ENCODE peak calls at places on chromosomes 6 and 20, in seven cellular contexts. U, S, A, O, G, Y and C are unnamed samples.
A peak's percentile ranks its signal among the peaks of the same experiment; 100 is the strongest.

GRCh38 chr20:48772183-48772976 is 55.4 kb downstream of the PREX1 start:
- DNase-seq in U (no peak), S (no peak), A (no peak), O (no peak), G (no peak), Y (peak; percentile 25), C (no peak)

GRCh38 chr20:37452236-37452635 is 68.8 kb upstream of the NNAT start:
- DNase-seq in U (no peak), S (no peak), A (no peak), O (no peak), G (no peak), Y (no peak), C (no peak)

GRCh38 chr6:16296061-16296670 is 57.8 kb downstream of the GMPR start:
- DNase-seq in U (no peak), S (no peak), A (no peak), O (no peak), G (no peak), Y (no peak), C (no peak)

GRCh38 chr6:163170294-163170883 is 244.1 kb upstream of the QKI start:
- DNase-seq in U (peak; percentile 59), S (peak; percentile 63), A (no peak), O (peak; percentile 1), G (no peak), Y (peak; percentile 58), C (no peak)

GRCh38 chr20:6061544-6061943 is 7.7 kb upstream of the LRRN4 start:
- DNase-seq in U (no peak), S (no peak), A (no peak), O (no peak), G (no peak), Y (no peak), C (no peak)

GRCh38 chr6:111228094-111228493 is 140.8 kb downstream of the SLC16A10 start:
- DNase-seq in U (no peak), S (no peak), A (no peak), O (no peak), G (no peak), Y (peak; percentile 16), C (no peak)

GRCh38 chr6:156396791-156397418 is 380.3 kb upstream of the ARID1B start:
- DNase-seq in U (peak; percentile 56), S (peak; percentile 21), A (no peak), O (no peak), G (no peak), Y (no peak), C (peak; percentile 10)

GRCh38 chr20:24166127-24166389 is 177.5 kb upstream of the GGTLC1 start:
- DNase-seq in U (no peak), S (peak; percentile 59), A (no peak), O (no peak), G (no peak), Y (no peak), C (no peak)

GRCh38 chr20:19809487-19809886 is 51.4 kb downstream of the RIN2 start:
- DNase-seq in U (no peak), S (no peak), A (no peak), O (no peak), G (no peak), Y (no peak), C (no peak)

GRCh38 chr6:122798099-122798641 is 9.1 kb downstream of the SMPDL3A start:
- DNase-seq in U (no peak), S (no peak), A (peak; percentile 84), O (peak; percentile 71), G (no peak), Y (no peak), C (no peak)

GRCh38 chr6:163923658-163924411 is 509.3 kb downstream of the QKI start:
- DNase-seq in U (no peak), S (no peak), A (no peak), O (no peak), G (no peak), Y (peak; percentile 30), C (no peak)

GRCh38 chr6:142746524-142746923 is 198.5 kb downstream of the HIVEP2 start:
- DNase-seq in U (peak; percentile 63), S (peak; percentile 76), A (peak; percentile 27), O (peak; percentile 43), G (peak; percentile 35), Y (no peak), C (peak; percentile 58)

GRCh38 chr6:836276-836853 is 143.4 kb upstream of the EXOC2 start:
- DNase-seq in U (no peak), S (no peak), A (no peak), O (no peak), G (no peak), Y (no peak), C (no peak)

GRCh38 chr6:77313595-77313994 is 149.7 kb downstream of the HTR1B start:
- DNase-seq in U (no peak), S (no peak), A (no peak), O (no peak), G (no peak), Y (no peak), C (no peak)

GRCh38 chr6:71466362-71466761 is 177.8 kb downstream of the OGFRL1 start:
- DNase-seq in U (no peak), S (no peak), A (no peak), O (no peak), G (no peak), Y (no peak), C (no peak)

GRCh38 chr6:90820436-90820835 is 233.6 kb upstream of the MAP3K7 start:
- DNase-seq in U (no peak), S (no peak), A (no peak), O (no peak), G (no peak), Y (no peak), C (no peak)

GRCh38 chr6:90811596-90812226 is 224.8 kb upstream of the MAP3K7 start:
- DNase-seq in U (no peak), S (no peak), A (no peak), O (no peak), G (no peak), Y (no peak), C (no peak)

GRCh38 chr6:90819483-90819882 is 232.6 kb upstream of the MAP3K7 start:
- DNase-seq in U (no peak), S (no peak), A (no peak), O (no peak), G (no peak), Y (no peak), C (no peak)

GRCh38 chr6:90818163-90818562 is 231.3 kb upstream of the MAP3K7 start:
- DNase-seq in U (no peak), S (peak; percentile 61), A (no peak), O (peak; percentile 3), G (no peak), Y (peak; percentile 25), C (no peak)

GRCh38 chr6:90816764-90817163 is 229.9 kb upstream of the MAP3K7 start:
- DNase-seq in U (no peak), S (peak; percentile 71), A (no peak), O (no peak), G (no peak), Y (peak; percentile 35), C (no peak)
- H2BK5ac ChIP-seq in U (no peak overlapping the region), S (no peak overlapping the region), A (no peak overlapping the region), O (no peak overlapping the region), G (no peak overlapping the region), Y (no peak overlapping the region), C (no peak overlapping the region)

DNA sequence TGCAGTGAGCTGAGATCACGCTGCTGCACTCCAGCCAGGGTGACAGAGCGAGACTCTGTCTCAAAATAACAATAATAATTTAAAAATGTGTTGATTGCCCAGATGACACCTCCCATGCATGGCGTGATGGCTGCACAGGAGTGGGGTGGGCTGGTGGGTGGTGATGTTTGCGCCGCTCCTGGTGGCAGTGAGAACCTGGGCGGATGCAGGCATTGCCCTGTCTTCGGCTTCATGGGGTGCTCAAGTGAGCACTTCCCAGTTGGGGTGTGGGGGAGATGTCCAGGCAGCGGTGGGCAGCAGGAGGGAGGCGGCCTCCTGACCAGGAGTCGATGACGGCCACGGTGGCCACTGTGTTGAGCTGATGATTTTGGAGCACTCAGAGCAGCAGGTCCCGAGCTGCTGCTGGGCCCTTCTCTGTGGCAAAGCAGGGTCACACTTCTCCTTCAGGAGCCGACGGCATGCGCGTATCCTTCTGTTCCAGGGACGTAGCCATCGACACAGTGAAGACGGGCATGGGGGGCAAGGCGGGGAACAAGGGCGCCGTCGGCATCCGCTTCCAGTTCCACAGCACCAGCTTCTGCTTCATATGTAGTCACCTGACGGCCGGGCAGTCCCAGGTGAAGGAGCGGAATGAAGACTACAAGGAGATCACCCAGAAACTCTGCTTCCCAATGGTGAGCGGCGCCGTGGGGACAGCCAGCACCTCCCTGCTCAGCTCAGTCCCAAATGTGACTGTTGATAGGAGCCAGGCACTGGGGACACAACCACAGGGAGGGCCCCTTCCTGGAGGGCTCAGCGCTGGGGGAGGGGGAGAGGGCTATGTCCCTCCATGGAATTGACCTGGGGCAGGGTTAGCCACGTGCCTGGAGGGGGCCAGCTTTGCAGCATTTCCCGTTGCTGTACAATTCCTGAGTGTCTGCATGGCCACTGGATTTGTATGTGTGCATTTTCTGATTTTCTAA is 89.7 kb downstream of the SYNJ2 start:
- DNase-seq in U (no peak), S (peak; percentile 5), A (no peak), O (no peak), G (no peak), Y (no peak), C (no peak)
- H2BK5ac ChIP-seq in U (no peak overlapping the region), S (no peak overlapping the region), A (peak overlapping the region; percentile 67), O (no peak overlapping the region), G (peak overlapping the region; percentile 25), Y (no peak overlapping the region), C (no peak overlapping the region)

DNA sequence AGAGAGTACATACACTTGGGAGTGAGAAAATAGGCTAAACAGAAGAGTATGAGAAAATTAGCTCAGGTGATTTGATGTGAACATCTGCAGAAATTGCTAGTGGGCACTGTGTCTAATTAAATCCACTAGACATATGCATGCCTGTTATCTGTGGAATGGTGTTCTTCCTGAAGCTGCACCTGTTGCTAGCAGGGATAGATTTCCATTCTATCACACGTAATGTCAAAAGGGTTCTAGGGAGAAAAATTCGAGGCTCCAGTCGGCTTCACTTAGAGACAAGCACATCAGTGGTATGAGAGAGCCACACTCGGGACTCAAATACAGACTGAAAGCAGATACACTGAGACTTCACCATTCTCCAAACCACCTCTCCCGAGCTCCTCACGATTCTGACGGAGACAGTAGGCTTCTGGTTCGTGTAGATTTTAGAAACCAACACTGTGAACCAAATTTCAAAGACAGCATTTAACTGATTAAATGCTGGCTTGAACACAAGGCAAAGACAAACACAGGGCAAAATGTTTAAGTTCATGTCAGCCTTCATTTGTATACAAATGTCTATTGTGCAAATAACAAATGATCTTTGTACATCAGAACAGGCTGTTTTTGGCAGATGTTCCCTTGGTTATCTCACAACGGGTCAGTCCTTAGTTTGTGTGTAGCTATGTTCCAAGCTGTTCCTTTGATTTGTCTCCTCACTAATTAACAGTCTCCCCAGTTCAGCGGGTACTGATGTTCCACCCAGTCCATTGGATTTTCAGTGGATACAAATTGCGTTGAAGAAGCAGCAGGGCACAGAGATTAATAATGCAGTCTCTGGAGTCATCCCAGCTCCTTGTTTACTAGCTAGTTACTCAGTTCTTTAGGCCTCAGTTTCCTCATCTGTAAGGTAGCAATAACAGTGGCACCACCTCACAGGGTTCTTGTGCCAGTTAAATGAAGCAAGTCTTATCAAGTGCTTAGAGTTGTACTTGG is 131.0 kb upstream of the IFNGR1 start:
- DNase-seq in U (no peak), S (no peak), A (no peak), O (no peak), G (no peak), Y (no peak), C (no peak)
- H2BK5ac ChIP-seq in U (no peak overlapping the region), S (no peak overlapping the region), A (no peak overlapping the region), O (no peak overlapping the region), G (no peak overlapping the region), Y (no peak overlapping the region), C (no peak overlapping the region)

DNA sequence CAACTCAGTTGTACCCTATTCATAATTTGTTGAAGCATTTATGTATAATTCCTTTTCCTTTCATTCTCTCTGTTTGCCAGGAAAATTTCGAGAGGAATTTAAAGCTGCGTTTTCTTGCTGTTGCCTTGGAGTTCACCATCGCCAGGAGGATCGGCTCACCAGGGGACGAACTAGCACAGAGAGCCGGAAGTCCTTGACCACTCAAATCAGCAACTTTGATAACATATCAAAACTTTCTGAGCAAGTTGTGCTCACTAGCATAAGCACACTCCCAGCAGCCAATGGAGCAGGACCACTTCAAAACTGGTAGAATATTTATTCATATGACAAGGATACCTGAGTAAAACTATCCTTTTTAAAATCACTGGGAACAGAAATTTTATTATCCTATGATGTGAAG is 45.1 kb upstream of the GFRAL start:
- DNase-seq in U (no peak), S (peak; percentile 71), A (no peak), O (no peak), G (no peak), Y (no peak), C (no peak)
- H2BK5ac ChIP-seq in U (no peak overlapping the region), S (no peak overlapping the region), A (no peak overlapping the region), O (no peak overlapping the region), G (no peak overlapping the region), Y (no peak overlapping the region), C (no peak overlapping the region)